ENCODE peak calls at places on chromosomes 1 and 21, in eight cellular contexts. F is ELF-1; R is fibroblast of the aortic adventitia; G is RWPE1; K is stimulated activated CD4-positive, alpha-beta T cell treated with anti-CD3 and anti-CD28 coated beads, Interleukin-4, amount 100 ng/mL, for 48 hours; O is fibroblast of the conjunctiva; C is H9; M is ovary. Z is an unnamed sample.

GRCh38 chr1:191575180-191575579 is 583.1 kb upstream of the RGS18 start:
- DNase-seq in F (no peak), R (no peak), G (no peak), K (no peak), O (no peak), C (no peak), M (no peak), Z (no peak)

GRCh38 chr1:208083715-208084085 is 160.5 kb downstream of the PLXNA2 start:
- DNase-seq in F (no peak), R (no peak), G (no peak), K (no peak), O (no peak), C (no peak), M (no peak), Z (no peak)

GRCh38 chr1:54309631-54310366 is 96.4 kb downstream of the SSBP3 start:
- DNase-seq in F (no peak), R (no peak), G (no peak), K (no peak), O (no peak), C (peak), M (no peak), Z (no peak)

GRCh38 chr1:3017440-3018050 is 3.7 kb upstream of the ACTRT2 start:
- DNase-seq in F (no peak), R (no peak), G (no peak), K (no peak), O (no peak), C (no peak), M (no peak), Z (no peak)

GRCh38 chr21:46667735-46668380 is 32.4 kb downstream of the PRMT2 start:
- DNase-seq in F (peak), R (peak), G (peak), K (no peak), O (no peak), C (peak), M (no peak), Z (no peak)

GRCh38 chr1:21280011-21280471 is 10.2 kb downstream of the ECE1 start:
- DNase-seq in F (no peak), R (peak), G (no peak), K (no peak), O (no peak), C (no peak), M (no peak), Z (no peak)

GRCh38 chr1:39940253-39940652 is 14.7 kb upstream of the MFSD2A start:
- DNase-seq in F (no peak), R (no peak), G (no peak), K (no peak), O (no peak), C (no peak), M (no peak), Z (no peak)

GRCh38 chr1:17581389-17582123 is 42.1 kb downstream of the ARHGEF10L start:
- DNase-seq in F (no peak), R (no peak), G (no peak), K (no peak), O (no peak), C (no peak), M (no peak), Z (no peak)

GRCh38 chr1:172338295-172338735 is 82.2 kb upstream of the C1orf105 start:
- DNase-seq in F (no peak), R (no peak), G (no peak), K (peak), O (no peak), C (no peak), M (no peak), Z (no peak)

GRCh38 chr1:21927531-21928237 is 9.4 kb downstream of the HSPG2 start:
- DNase-seq in F (no peak), R (peak), G (no peak), K (no peak), O (no peak), C (no peak), M (no peak), Z (no peak)

GRCh38 chr1:229437443-229437842 is 3.5 kb upstream of the ACTA1 start:
- DNase-seq in F (no peak), R (peak), G (no peak), K (no peak), O (no peak), C (no peak), M (no peak), Z (no peak)

GRCh38 chr1:214335567-214335966 is 54.6 kb downstream of the SMYD2 start:
- DNase-seq in F (no peak), R (no peak), G (no peak), K (no peak), O (no peak), C (no peak), M (no peak), Z (no peak)

GRCh38 chr1:162029205-162029604 is 5.5 kb upstream of the OLFML2B start:
- DNase-seq in F (no peak), R (no peak), G (no peak), K (no peak), O (no peak), C (no peak), M (no peak), Z (no peak)